ENCODE peak calls at places on chromosomes 3 and 15, in six cellular contexts. Q, Z, G, A, O and M are unnamed samples.

GRCh38 chr3:113275876-113276580 is 64.7 kb downstream of the BOC start:
- DNase-seq in Z (peak), Q (no peak), G (peak), A (no peak), O (peak), M (peak)

GRCh38 chr15:41713047-41713446 is 52.8 kb downstream of the MGA start:
- DNase-seq in G (no peak), A (no peak), Q (no peak), Z (no peak), O (no peak), M (no peak)

GRCh38 chr15:90941038-90941437 is 6.0 kb downstream of the UNC45A start:
- DNase-seq in G (no peak), Z (no peak), O (no peak), A (no peak), Q (no peak), M (no peak)

GRCh38 chr3:54691230-54691900 is 236.5 kb downstream of the LRTM1 start:
- DNase-seq in Z (no peak), Q (no peak), G (no peak), A (no peak), O (no peak), M (no peak)

GRCh38 chr15:36596915-36597314 is 17.5 kb downstream of the CDIN1 start:
- DNase-seq in Z (no peak), Q (no peak), G (no peak), A (no peak), O (no peak), M (no peak)

GRCh38 chr3:69504232-69504631 is 118.3 kb upstream of the FRMD4B start:
- DNase-seq in Z (no peak), Q (no peak), O (no peak), A (no peak), G (no peak), M (no peak)

GRCh38 chr15:41958002-41958420 is 14.3 kb downstream of the EHD4 start:
- DNase-seq in Q (no peak), O (no peak), G (no peak), Z (no peak), A (no peak), M (no peak)

GRCh38 chr3:52345521-52346110 is 29.5 kb downstream of the DNAH1 start:
- DNase-seq in Q (no peak), Z (no peak), A (no peak), G (no peak), O (no peak), M (no peak)

GRCh38 chr15:39680868-39681267 is 100.0 kb downstream of the THBS1 start:
- DNase-seq in G (no peak), O (no peak), Q (no peak), A (no peak), Z (no peak), M (no peak)

GRCh38 chr3:112136046-112136445 is 3.0 kb upstream of the GCSAM start:
- DNase-seq in Z (no peak), Q (no peak), G (no peak), O (no peak), A (no peak), M (no peak)

GRCh38 chr3:115875460-115875859 is 252.2 kb downstream of the GAP43 start:
- DNase-seq in G (no peak), Q (no peak), O (no peak), A (no peak), Z (no peak), M (no peak)

GRCh38 chr3:170003881-170004356 is 33.9 kb upstream of the GPR160 start:
- DNase-seq in Q (no peak), O (no peak), A (no peak), G (no peak), Z (peak), M (no peak)

GRCh38 chr3:183532620-183533409 is 22.7 kb downstream of the KLHL6 start:
- DNase-seq in Q (peak), G (no peak), A (no peak), Z (no peak), O (no peak), M (no peak)

GRCh38 chr3:22887664-22888291 is 315.3 kb upstream of the UBE2E2 start:
- DNase-seq in Q (no peak), G (no peak), A (no peak), O (no peak), Z (no peak), M (no peak)

GRCh38 chr15:33201376-33202189 is 7.1 kb upstream of the FMN1 start:
- DNase-seq in A (peak), Z (peak), O (peak), G (peak), Q (peak), M (peak)

GRCh38 chr3:23808525-23808924 is 2.8 kb downstream of the UBE2E1 start:
- DNase-seq in O (no peak), Z (no peak), Q (peak), G (no peak), A (no peak), M (no peak)

GRCh38 chr15:69593981-69594966 is 141.7 kb downstream of the RPLP1 start:
- DNase-seq in G (no peak), O (no peak), Z (peak), Q (no peak), A (no peak), M (no peak)

GRCh38 chr3:131819656-131820055 is 215.2 kb downstream of the CPNE4 start:
- DNase-seq in G (no peak), O (no peak), Z (no peak), Q (no peak), A (no peak), M (no peak)

GRCh38 chr3:171480526-171480925 is 20.3 kb upstream of the TNIK start:
- DNase-seq in A (no peak), Z (no peak), G (no peak), O (peak), Q (no peak), M (no peak)

GRCh38 chr15:85711590-85712192 is 83.0 kb downstream of the KLHL25 start:
- DNase-seq in Q (no peak), G (no peak), A (no peak), O (no peak), Z (no peak), M (no peak)

GRCh38 chr15:26628879-26629529 is 143.9 kb downstream of the GABRB3 start:
- DNase-seq in Z (no peak), Q (peak), G (no peak), O (no peak), A (peak), M (no peak)

GRCh38 chr3:59300727-59301134 is 250.9 kb upstream of the CFAP20DC start:
- DNase-seq in A (no peak), O (no peak), Z (no peak), G (no peak), Q (no peak), M (no peak)

GRCh38 chr15:40386480-40386879 is 4.0 kb downstream of the KNSTRN start:
- DNase-seq in A (no peak), G (no peak), Q (no peak), O (no peak), Z (no peak), M (no peak)

GRCh38 chr3:62987721-62988120 is 112.5 kb upstream of the CADPS start:
- DNase-seq in Q (no peak), O (no peak), Z (no peak), G (no peak), A (no peak), M (no peak)
- TF ChIP-seq POLR2A in Q (no peak), O (no peak), Z (no peak), G (no peak), A (no peak), M (no peak)

GRCh38 chr15:70962084-70962483 is 69.5 kb downstream of the LRRC49 start:
- DNase-seq in G (no peak), Z (no peak), A (no peak), O (no peak), Q (no peak), M (no peak)
- TF ChIP-seq TAF1 in G (no peak), Z (no peak), A (no peak), O (no peak), Q (no peak), M (no peak)

GRCh38 chr3:46976326-46977190 is at the start of gene CCDC12:
- DNase-seq in O (peak), A (peak), G (peak), Q (peak), Z (peak), M (peak)
- TF ChIP-seq POLR2A in O (peak), A (peak), G (peak), Q (peak), Z (no peak), M (peak)

DNA sequence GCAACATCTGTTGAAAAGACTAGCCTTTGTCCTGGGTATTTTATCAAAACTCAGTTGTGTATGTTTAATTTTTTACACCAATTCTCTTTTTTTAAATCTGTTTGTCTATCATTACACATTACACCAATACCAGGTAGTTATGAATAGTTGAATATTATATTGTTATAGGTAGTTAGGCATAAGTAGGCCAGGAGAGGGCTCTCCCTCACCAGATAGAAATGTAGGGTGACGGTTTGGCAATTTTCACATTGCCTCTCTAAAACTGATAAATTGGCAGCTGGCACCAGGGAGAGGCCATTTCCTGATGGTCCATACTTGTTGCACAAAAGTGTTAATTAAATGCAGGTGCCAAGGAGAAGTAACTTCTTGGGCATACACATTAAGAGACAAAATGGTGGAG is 483.1 kb upstream of the EPHA6 start:
- DNase-seq in Z (no peak), A (no peak), G (no peak), Q (no peak), O (no peak), M (no peak)
- TF ChIP-seq TAF1 in Z (no peak), A (no peak), G (no peak), Q (no peak), O (no peak), M (no peak)

GRCh38 chr3:192916455-192917257 is 1.0 kb downstream of the MB21D2 start:
- DNase-seq in A (peak), Z (peak), Q (peak), G (no peak), O (no peak), M (peak)
- TF ChIP-seq POLR2A in A (peak), Z (no peak), Q (no peak), G (peak), O (peak), M (peak)

DNA sequence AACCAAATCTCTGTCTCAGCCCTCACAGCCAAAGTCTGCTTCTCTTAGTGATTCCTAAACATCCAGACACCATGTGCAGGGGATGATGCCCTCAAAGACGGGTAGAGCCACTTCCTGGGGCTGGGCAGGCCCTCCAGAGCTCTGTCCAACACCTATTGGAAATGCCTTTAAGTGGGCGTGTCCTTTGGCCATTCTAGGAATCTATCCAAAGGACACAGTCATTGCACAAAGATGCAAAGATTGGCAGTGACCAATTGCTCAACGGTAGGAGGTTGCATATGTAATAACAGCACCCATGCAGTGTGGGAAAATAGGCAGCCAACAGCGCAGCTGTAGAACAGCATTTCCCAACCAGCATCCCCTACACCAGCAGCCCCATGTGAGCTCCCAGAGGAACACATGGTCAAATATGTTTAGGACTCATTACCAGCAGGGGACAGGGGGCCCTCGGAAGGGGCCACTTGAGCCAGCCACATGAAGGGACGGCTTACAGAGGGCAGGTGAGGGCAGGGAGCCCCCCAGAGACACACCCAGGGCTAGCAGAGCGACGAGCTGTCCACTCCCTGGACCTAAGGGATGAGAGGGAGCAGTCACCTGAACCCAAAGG is 142.8 kb upstream of the IQSEC1 start:
- DNase-seq in O (no peak), Z (peak), Q (no peak), A (no peak), G (no peak), M (no peak)
- TF ChIP-seq TAF1 in O (no peak), Z (no peak), Q (no peak), A (no peak), G (no peak), M (no peak)

DNA sequence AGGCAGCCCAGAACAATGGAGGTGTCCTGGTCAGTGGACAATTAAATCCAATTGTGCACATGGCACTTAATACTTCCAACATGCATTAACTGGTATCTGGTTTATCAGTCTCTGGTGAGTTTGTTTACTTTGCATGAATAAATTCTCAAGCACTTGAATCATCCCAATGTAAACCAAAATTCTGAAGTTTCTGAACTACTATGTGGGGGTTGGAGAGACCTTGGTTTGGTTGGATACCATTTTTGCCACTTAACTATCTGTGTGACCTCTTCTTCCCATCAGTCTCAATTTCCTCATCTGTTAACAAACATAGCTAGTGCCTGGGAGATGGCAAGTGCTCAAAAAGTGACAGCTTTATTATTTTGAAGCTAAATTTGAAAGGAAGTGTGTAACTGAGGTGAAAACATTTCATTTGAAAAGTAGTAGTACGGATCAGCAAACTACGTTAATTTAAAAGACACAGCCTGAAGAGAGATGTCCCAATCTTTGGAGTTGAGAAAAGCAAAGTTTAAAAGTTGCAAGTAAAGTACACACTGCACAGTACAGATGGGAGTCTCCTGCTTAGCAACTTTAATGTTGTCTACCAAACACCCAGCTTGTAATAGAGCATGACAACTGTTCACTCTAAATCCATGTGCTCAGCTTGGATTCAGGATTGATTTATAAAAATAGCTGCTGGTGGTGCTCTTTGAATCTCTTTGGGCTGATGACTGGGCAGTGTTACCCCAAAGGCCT is 70.7 kb upstream of the MAP4 start:
- DNase-seq in G (no peak), A (no peak), Q (no peak), Z (peak), O (no peak), M (no peak)
- TF ChIP-seq POLR2A in G (no peak), A (no peak), Q (no peak), Z (no peak), O (no peak), M (no peak)

GRCh38 chr3:194852345-194852744 is 166.7 kb downstream of the FAM43A start:
- DNase-seq in G (no peak), A (no peak), Q (no peak), Z (no peak), O (no peak), M (no peak)
- TF ChIP-seq TAF1 in G (no peak), A (no peak), Q (no peak), Z (no peak), O (no peak), M (no peak)

GRCh38 chr15:64686130-64686735 is 89.2 kb downstream of the RBPMS2 start:
- DNase-seq in G (no peak), Z (peak), O (no peak), A (no peak), Q (peak), M (no peak)

GRCh38 chr15:64688179-64688578 is 87.2 kb downstream of the RBPMS2 start:
- DNase-seq in Z (no peak), Q (no peak), O (no peak), A (peak), G (no peak), M (no peak)

GRCh38 chr15:64685230-64685886 is 90.0 kb downstream of the RBPMS2 start:
- DNase-seq in G (no peak), Q (no peak), Z (no peak), A (no peak), O (no peak), M (no peak)

GRCh38 chr15:64688770-64689169 is 86.6 kb downstream of the RBPMS2 start:
- DNase-seq in A (no peak), Z (no peak), Q (no peak), O (no peak), G (no peak), M (no peak)

DNA sequence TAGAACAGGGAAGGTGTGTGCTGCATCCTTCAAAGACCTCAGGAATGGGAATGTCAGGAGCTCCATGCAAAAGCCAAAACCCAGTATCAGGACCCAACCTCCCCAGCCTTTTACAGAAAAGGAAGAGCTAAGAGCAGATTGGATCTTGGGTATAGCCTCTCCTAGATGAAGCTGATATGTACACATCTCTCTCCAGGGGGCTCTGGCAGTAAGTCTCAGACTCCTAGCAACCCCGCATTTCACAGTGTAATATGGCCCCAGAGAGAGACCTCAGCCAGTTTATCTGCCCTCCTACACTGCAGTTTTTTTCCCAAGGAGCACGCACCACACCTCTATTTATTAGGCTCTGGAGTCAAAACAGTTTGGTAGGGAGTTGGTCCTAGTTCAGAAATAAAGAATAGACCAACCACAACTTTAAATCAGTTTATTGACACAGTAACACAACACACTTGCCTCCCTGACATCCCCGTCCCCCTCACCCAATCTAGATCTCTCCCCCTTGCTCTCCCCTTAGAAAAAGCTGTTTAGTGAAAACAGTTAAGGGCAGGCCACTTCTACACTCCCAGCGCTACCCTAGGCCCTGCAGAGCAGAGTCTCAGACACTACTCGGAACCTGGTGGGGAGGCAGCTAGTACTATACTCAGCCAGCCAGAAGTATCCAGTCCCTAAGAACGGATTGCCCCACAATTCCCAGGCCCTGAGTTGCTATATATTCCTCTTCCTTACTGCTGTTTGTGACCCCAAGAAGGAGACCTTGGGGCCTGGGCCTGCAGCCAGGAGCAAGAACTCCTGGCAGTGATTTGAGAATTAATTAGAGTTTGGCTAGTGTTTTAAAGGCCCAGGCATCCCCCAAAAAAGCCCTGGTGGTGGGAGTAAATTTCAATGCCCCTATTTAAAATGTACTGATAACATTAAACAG is 88.0 kb downstream of the RBPMS2 start:
- DNase-seq in Q (no peak), G (no peak), O (no peak), A (peak), Z (no peak), M (no peak)
- TF ChIP-seq POLR2A in Q (no peak), G (peak), O (no peak), A (peak), Z (no peak), M (no peak)

DNA sequence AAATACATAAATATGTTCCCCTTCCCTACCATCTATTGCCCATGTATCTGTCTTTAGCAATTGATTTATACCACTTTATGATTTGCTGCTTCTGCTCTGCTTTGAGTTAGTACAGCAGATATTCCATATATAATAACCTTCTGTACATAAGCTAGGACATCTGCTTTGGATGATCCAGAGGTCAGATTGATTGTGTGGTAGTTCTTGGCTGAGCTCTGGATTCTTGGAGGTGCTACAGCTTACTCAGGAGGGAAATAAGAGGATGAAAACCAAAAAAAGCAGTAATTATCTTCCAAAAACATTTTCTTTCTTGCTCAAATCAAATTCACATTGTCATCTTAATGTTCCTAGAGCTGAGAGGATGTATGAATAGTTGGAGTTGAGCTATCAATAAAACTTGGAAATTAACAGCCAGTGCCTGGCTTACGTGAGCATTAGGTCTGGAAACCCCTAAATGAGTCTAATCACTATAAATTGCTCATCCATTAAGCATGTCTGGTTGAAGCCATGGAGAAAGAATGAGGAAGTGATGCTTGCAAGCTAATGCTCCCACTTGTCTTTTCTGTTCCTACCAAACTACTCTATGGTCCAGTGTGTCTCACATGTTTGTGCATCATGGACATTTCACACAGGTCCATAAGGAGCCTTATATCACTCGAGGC is 36.3 kb upstream of the TMEM42 start:
- DNase-seq in Z (no peak), A (no peak), G (no peak), Q (no peak), O (no peak), M (no peak)
- TF ChIP-seq TAF1 in Z (no peak), A (no peak), G (no peak), Q (no peak), O (no peak), M (no peak)